ENCODE peak calls at places on chromosomes 7 and 10, in four cellular contexts. J, O, K and W are unnamed samples.

GRCh38 chr10:101287922-101288638 is 58.8 kb upstream of the LBX1 start:
- DNase-seq in J (peak; percentile 20), O (peak; percentile 91), K (no peak), W (peak; percentile 86)

GRCh38 chr10:93288679-93289634 is 193.2 kb downstream of the MYOF start:
- DNase-seq in J (peak; percentile 84), O (peak; percentile 99), K (peak; percentile 85), W (peak; percentile 92)

GRCh38 chr7:102012941-102013461 is 195.6 kb downstream of the CUX1 start:
- DNase-seq in J (peak; percentile 84), O (no peak), K (no peak), W (no peak)

GRCh38 chr7:44615793-44616192 is 9.4 kb downstream of the OGDH start:
- DNase-seq in J (no peak), O (no peak), K (no peak), W (no peak)

GRCh38 chr7:151550601-151551286 is 31.0 kb upstream of the RHEB start:
- DNase-seq in J (peak; percentile 89), O (no peak), K (no peak), W (no peak)

GRCh38 chr10:49404321-49404878 is 8.5 kb upstream of the DRGX start:
- DNase-seq in J (no peak), O (no peak), K (no peak), W (no peak)

GRCh38 chr10:88787463-88787862 is 15.1 kb upstream of the LIPM start:
- DNase-seq in J (no peak), O (no peak), K (no peak), W (no peak)

GRCh38 chr10:43901302-43901701 is 252.6 kb upstream of the ZNF32 start:
- DNase-seq in J (peak; percentile 46), O (no peak), K (no peak), W (no peak)

GRCh38 chr7:16739863-16740622 is 13.5 kb upstream of the TSPAN13 start:
- DNase-seq in J (peak; percentile 98), O (peak; percentile 19), K (no peak), W (no peak)

GRCh38 chr10:108424656-108425055 is 1260.2 kb upstream of the SORCS1 start:
- DNase-seq in J (peak; percentile 54), O (no peak), K (no peak), W (no peak)

GRCh38 chr10:73553316-73553715 is 37.8 kb downstream of the USP54 start:
- DNase-seq in J (no peak), O (peak; percentile 37), K (no peak), W (no peak)

GRCh38 chr7:107580716-107581383 is 804 bp downstream of the BCAP29 start:
- DNase-seq in J (no peak), O (no peak), K (no peak), W (no peak)

DNA sequence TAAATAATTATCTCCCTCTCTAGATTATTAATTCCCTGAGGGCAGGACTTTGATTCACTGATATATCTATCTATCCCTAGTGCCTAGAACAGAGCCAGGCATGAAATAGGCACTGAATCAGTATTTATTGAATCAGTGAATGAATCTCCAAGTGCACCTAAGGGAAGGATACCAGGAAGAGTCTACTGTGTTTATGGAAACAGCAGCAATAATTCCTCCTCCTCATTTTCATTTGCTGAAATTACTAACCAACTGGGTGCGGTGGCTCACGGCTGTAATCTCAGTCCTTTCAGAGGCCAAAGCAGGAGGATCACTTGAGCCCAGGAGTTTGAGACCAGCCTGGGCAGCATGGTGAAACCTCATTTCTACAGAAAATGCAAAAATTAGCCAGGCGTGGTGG is 161.2 kb downstream of the TCF7L2 start:
- DNase-seq in J (no peak), O (no peak), K (no peak), W (no peak)
- H3K56ac ChIP-seq in J (no peak overlapping the region), O (no peak overlapping the region), K (no peak overlapping the region), W (no peak overlapping the region)

GRCh38 chr10:71756441-71757191 is 16.7 kb downstream of the VSIR start:
- DNase-seq in J (no peak), O (no peak), K (no peak), W (no peak)
- H3K4me1 ChIP-seq in J (peaks cover 10% of the 10 kb centered on the region), O (no peaks in the 10 kb centered on the region), K (peaks cover 7% of the 10 kb centered on the region), W (no peaks in the 10 kb centered on the region)

GRCh38 chr7:105337529-105337928 is 51.2 kb downstream of the SRPK2 start:
- DNase-seq in J (no peak), O (no peak), K (no peak), W (no peak)
- H3K4ac ChIP-seq in J (no peak overlapping the region), O (no peak overlapping the region), K (no peak overlapping the region), W (no peak overlapping the region)

DNA sequence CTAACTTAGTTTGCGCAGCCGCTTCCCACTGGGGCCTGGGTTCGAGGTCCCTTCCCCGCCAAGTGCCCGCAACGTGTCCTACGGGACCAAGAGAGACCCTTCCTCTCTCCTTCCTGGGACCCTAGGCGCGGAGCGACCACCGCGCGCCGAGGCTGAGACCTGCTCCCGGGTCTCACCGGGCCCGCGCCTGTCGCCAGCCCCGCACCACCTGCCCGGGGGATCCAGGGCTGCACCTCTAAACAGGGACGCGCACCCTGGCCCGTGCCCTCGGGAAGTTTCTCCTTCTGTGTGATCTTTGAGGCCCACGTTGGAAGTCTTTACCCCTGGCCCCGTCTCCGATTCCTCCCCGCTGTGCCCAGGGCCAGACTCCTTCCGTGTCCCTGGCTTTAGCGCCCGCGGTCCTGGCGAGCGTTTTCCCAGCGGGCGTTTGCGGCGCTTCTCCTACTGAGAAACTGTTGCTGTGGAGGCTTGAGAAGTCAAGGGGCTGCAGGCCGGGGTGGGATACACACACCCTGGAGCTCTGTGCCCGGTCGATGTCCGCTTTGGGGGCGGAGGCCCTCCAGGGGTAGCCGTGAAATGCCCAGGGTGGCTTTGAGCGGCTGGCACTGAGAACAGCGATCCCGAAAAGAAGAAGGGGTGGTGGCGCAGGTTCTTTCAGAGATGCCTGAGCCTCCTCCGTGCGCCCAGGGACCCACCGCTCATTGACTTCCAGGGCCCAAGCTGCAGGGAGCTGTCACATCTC is 575 bp downstream of the PLPP4 start:
- DNase-seq in J (no peak), O (no peak), K (no peak), W (peak; percentile 39)
- H3K56ac ChIP-seq in J (no peak overlapping the region), O (peak overlapping the region; percentile 72), K (no peak overlapping the region), W (no peak overlapping the region)

DNA sequence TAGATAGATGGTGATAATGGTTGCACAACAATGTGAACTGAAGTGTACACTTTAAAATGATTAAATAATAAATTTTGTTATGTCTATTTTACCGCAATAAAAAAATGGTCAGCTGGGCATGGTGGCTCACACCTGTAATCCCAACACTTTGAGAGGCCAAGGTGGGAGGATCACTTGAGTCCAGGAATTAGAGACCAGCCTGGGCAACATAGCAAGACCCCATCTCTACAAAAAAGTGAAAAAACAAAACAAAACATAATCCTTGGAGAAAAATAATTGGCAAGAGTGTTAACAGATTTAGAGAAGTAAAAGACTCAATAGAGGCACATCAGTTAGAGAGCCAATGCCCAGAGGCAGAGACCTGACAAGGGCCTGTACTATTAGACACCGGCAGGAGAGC is 9.9 kb upstream of the RPEL1 start:
- DNase-seq in J (no peak), O (no peak), K (no peak), W (no peak)
- H3K4me1 ChIP-seq in J (peaks cover 17% of the 10 kb centered on the region), O (no peaks in the 10 kb centered on the region), K (no peaks in the 10 kb centered on the region), W (peaks cover 4% of the 10 kb centered on the region)

GRCh38 chr10:84698989-84699388 is 370.6 kb downstream of the CCSER2 start:
- DNase-seq in J (no peak), O (no peak), K (no peak), W (no peak)
- H3K4ac ChIP-seq in J (no peak overlapping the region), O (no peak overlapping the region), K (no peak overlapping the region), W (no peak overlapping the region)

GRCh38 chr7:52668435-52668834 is 367.0 kb upstream of the POM121L12 start:
- DNase-seq in J (no peak), O (no peak), K (no peak), W (no peak)

DNA sequence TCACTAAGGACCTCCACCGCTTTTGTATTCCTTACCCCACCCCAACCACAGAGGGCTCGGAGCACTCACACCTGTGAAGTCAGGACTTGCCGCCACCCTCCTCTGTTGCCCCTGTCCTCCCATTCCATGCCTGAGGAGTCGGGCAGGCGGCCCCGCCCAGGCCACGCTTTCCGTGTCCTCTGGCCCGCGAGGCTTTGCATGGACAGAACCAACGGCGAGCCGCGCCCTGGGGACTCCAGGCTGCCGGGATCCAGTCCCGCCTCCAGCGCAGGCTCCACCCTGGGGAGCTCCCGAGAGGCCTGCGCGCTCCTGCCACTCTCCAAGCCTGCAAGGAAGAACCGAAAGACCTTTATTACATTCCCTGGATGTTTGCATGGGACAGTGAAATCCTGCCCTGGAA is 366.4 kb upstream of the POM121L12 start:
- DNase-seq in J (no peak), O (no peak), K (no peak), W (peak; percentile 26)
- H3K56ac ChIP-seq in J (no peak overlapping the region), O (no peak overlapping the region), K (no peak overlapping the region), W (no peak overlapping the region)